ENCODE peak calls at places on chromosomes 16 and 17, in eight cellular contexts. One of them, this sample, is unnamed.

GRCh38 chr16:11597737-11598136 is 11.0 kb upstream of the LITAF start:
- DNase-seq in stimulated activated CD4-positive, alpha-beta T cell treated with anti-CD3 and anti-CD28 coated beads, Interleukin-4, amount 100 ng/mL, for 1 hour: no peak
- DNase-seq in heart right ventricle: no peak
- DNase-seq in NCI-H146: no peak
- DNase-seq in T-helper 22 cell: no peak
- DNase-seq in GM03348: no peak
- DNase-seq in bronchial epithelial cell: no peak
- DNase-seq in naive thymus-derived CD8-positive, alpha-beta T cell: no peak
- DNase-seq in this sample: no peak

GRCh38 chr17:22453181-22453580 is 760.9 kb downstream of the KCNJ18 start:
- DNase-seq in stimulated activated CD4-positive, alpha-beta T cell treated with anti-CD3 and anti-CD28 coated beads, Interleukin-4, amount 100 ng/mL, for 1 hour: no peak
- DNase-seq in heart right ventricle: no peak
- DNase-seq in NCI-H146: no peak
- DNase-seq in T-helper 22 cell: no peak
- DNase-seq in GM03348: no peak
- DNase-seq in bronchial epithelial cell: no peak
- DNase-seq in naive thymus-derived CD8-positive, alpha-beta T cell: no peak
- DNase-seq in this sample: no peak

GRCh38 chr17:7417056-7417655 is 3.0 kb upstream of the SPEM1 start:
- DNase-seq in stimulated activated CD4-positive, alpha-beta T cell treated with anti-CD3 and anti-CD28 coated beads, Interleukin-4, amount 100 ng/mL, for 1 hour: no peak
- DNase-seq in heart right ventricle: no peak
- DNase-seq in NCI-H146: no peak
- DNase-seq in T-helper 22 cell: no peak
- DNase-seq in GM03348: no peak
- DNase-seq in bronchial epithelial cell: no peak
- DNase-seq in naive thymus-derived CD8-positive, alpha-beta T cell: no peak
- DNase-seq in this sample: no peak

GRCh38 chr17:61284174-61284573 is 115.5 kb upstream of the TBX2 start:
- DNase-seq in stimulated activated CD4-positive, alpha-beta T cell treated with anti-CD3 and anti-CD28 coated beads, Interleukin-4, amount 100 ng/mL, for 1 hour: no peak
- DNase-seq in heart right ventricle: no peak
- DNase-seq in NCI-H146: no peak
- DNase-seq in T-helper 22 cell: no peak
- DNase-seq in GM03348: peak
- DNase-seq in bronchial epithelial cell: no peak
- DNase-seq in naive thymus-derived CD8-positive, alpha-beta T cell: no peak
- DNase-seq in this sample: no peak

GRCh38 chr16:69311533-69312388 is 611 bp downstream of the VPS4A start:
- DNase-seq in stimulated activated CD4-positive, alpha-beta T cell treated with anti-CD3 and anti-CD28 coated beads, Interleukin-4, amount 100 ng/mL, for 1 hour: peak
- DNase-seq in heart right ventricle: no peak
- DNase-seq in NCI-H146: no peak
- DNase-seq in T-helper 22 cell: peak
- DNase-seq in GM03348: peak
- DNase-seq in bronchial epithelial cell: peak
- DNase-seq in naive thymus-derived CD8-positive, alpha-beta T cell: no peak
- DNase-seq in this sample: peak

GRCh38 chr17:50173335-50173941 is 7.6 kb downstream of the SGCA start:
- DNase-seq in stimulated activated CD4-positive, alpha-beta T cell treated with anti-CD3 and anti-CD28 coated beads, Interleukin-4, amount 100 ng/mL, for 1 hour: no peak
- DNase-seq in heart right ventricle: peak
- DNase-seq in NCI-H146: no peak
- DNase-seq in T-helper 22 cell: no peak
- DNase-seq in GM03348: peak
- DNase-seq in bronchial epithelial cell: peak
- DNase-seq in naive thymus-derived CD8-positive, alpha-beta T cell: no peak
- DNase-seq in this sample: no peak

GRCh38 chr17:59707971-59708425 is 544 bp downstream of the VMP1 start:
- DNase-seq in stimulated activated CD4-positive, alpha-beta T cell treated with anti-CD3 and anti-CD28 coated beads, Interleukin-4, amount 100 ng/mL, for 1 hour: no peak
- DNase-seq in heart right ventricle: no peak
- DNase-seq in NCI-H146: peak
- DNase-seq in T-helper 22 cell: no peak
- DNase-seq in GM03348: peak
- DNase-seq in bronchial epithelial cell: no peak
- DNase-seq in naive thymus-derived CD8-positive, alpha-beta T cell: peak
- DNase-seq in this sample: no peak

GRCh38 chr16:74561626-74562025 is 45.3 kb downstream of the GLG1 start:
- DNase-seq in stimulated activated CD4-positive, alpha-beta T cell treated with anti-CD3 and anti-CD28 coated beads, Interleukin-4, amount 100 ng/mL, for 1 hour: no peak
- DNase-seq in heart right ventricle: no peak
- DNase-seq in NCI-H146: no peak
- DNase-seq in T-helper 22 cell: no peak
- DNase-seq in GM03348: no peak
- DNase-seq in bronchial epithelial cell: no peak
- DNase-seq in naive thymus-derived CD8-positive, alpha-beta T cell: no peak
- DNase-seq in this sample: no peak

GRCh38 chr16:68356249-68356918 is 45.6 kb downstream of the PRMT7 start:
- DNase-seq in stimulated activated CD4-positive, alpha-beta T cell treated with anti-CD3 and anti-CD28 coated beads, Interleukin-4, amount 100 ng/mL, for 1 hour: peak
- DNase-seq in heart right ventricle: no peak
- DNase-seq in NCI-H146: no peak
- DNase-seq in T-helper 22 cell: peak
- DNase-seq in GM03348: no peak
- DNase-seq in bronchial epithelial cell: no peak
- DNase-seq in naive thymus-derived CD8-positive, alpha-beta T cell: peak
- DNase-seq in this sample: no peak

GRCh38 chr17:65670667-65671371 is 109.4 kb upstream of the AXIN2 start:
- DNase-seq in stimulated activated CD4-positive, alpha-beta T cell treated with anti-CD3 and anti-CD28 coated beads, Interleukin-4, amount 100 ng/mL, for 1 hour: no peak
- DNase-seq in heart right ventricle: no peak
- DNase-seq in NCI-H146: peak
- DNase-seq in T-helper 22 cell: no peak
- DNase-seq in GM03348: no peak
- DNase-seq in bronchial epithelial cell: no peak
- DNase-seq in naive thymus-derived CD8-positive, alpha-beta T cell: no peak
- DNase-seq in this sample: no peak

GRCh38 chr16:55543470-55543869 is 23.0 kb upstream of the CAPNS2 start:
- DNase-seq in stimulated activated CD4-positive, alpha-beta T cell treated with anti-CD3 and anti-CD28 coated beads, Interleukin-4, amount 100 ng/mL, for 1 hour: no peak
- DNase-seq in heart right ventricle: no peak
- DNase-seq in NCI-H146: no peak
- DNase-seq in T-helper 22 cell: no peak
- DNase-seq in GM03348: peak
- DNase-seq in bronchial epithelial cell: peak
- DNase-seq in naive thymus-derived CD8-positive, alpha-beta T cell: no peak
- DNase-seq in this sample: no peak

GRCh38 chr17:58786586-58787295 is 31.1 kb downstream of the PPM1E start:
- DNase-seq in stimulated activated CD4-positive, alpha-beta T cell treated with anti-CD3 and anti-CD28 coated beads, Interleukin-4, amount 100 ng/mL, for 1 hour: no peak
- DNase-seq in heart right ventricle: no peak
- DNase-seq in NCI-H146: peak
- DNase-seq in T-helper 22 cell: no peak
- DNase-seq in GM03348: peak
- DNase-seq in bronchial epithelial cell: peak
- DNase-seq in naive thymus-derived CD8-positive, alpha-beta T cell: no peak
- DNase-seq in this sample: no peak

GRCh38 chr17:7856081-7856791 is 1.1 kb downstream of the NAA38 start:
- DNase-seq in stimulated activated CD4-positive, alpha-beta T cell treated with anti-CD3 and anti-CD28 coated beads, Interleukin-4, amount 100 ng/mL, for 1 hour: peak
- DNase-seq in heart right ventricle: peak
- DNase-seq in NCI-H146: no peak
- DNase-seq in T-helper 22 cell: no peak
- DNase-seq in GM03348: no peak
- DNase-seq in bronchial epithelial cell: no peak
- DNase-seq in naive thymus-derived CD8-positive, alpha-beta T cell: no peak
- DNase-seq in this sample: peak

GRCh38 chr16:57720142-57720575 is 15.4 kb upstream of the KATNB1 start:
- DNase-seq in stimulated activated CD4-positive, alpha-beta T cell treated with anti-CD3 and anti-CD28 coated beads, Interleukin-4, amount 100 ng/mL, for 1 hour: peak
- DNase-seq in heart right ventricle: peak
- DNase-seq in NCI-H146: peak
- DNase-seq in T-helper 22 cell: no peak
- DNase-seq in GM03348: peak
- DNase-seq in bronchial epithelial cell: peak
- DNase-seq in naive thymus-derived CD8-positive, alpha-beta T cell: peak
- DNase-seq in this sample: no peak

GRCh38 chr17:546456-546855 is 168.2 kb downstream of the VPS53 start:
- DNase-seq in stimulated activated CD4-positive, alpha-beta T cell treated with anti-CD3 and anti-CD28 coated beads, Interleukin-4, amount 100 ng/mL, for 1 hour: no peak
- DNase-seq in heart right ventricle: no peak
- DNase-seq in NCI-H146: no peak
- DNase-seq in T-helper 22 cell: no peak
- DNase-seq in GM03348: no peak
- DNase-seq in bronchial epithelial cell: peak
- DNase-seq in naive thymus-derived CD8-positive, alpha-beta T cell: no peak
- DNase-seq in this sample: no peak

GRCh38 chr17:50023520-50023919 is 28.5 kb upstream of the DLX3 start:
- DNase-seq in stimulated activated CD4-positive, alpha-beta T cell treated with anti-CD3 and anti-CD28 coated beads, Interleukin-4, amount 100 ng/mL, for 1 hour: no peak
- DNase-seq in heart right ventricle: no peak
- DNase-seq in NCI-H146: no peak
- DNase-seq in T-helper 22 cell: no peak
- DNase-seq in GM03348: no peak
- DNase-seq in bronchial epithelial cell: no peak
- DNase-seq in naive thymus-derived CD8-positive, alpha-beta T cell: no peak
- DNase-seq in this sample: no peak

GRCh38 chr17:77887464-77888241 is 70.8 kb upstream of the TNRC6C start:
- DNase-seq in stimulated activated CD4-positive, alpha-beta T cell treated with anti-CD3 and anti-CD28 coated beads, Interleukin-4, amount 100 ng/mL, for 1 hour: peak
- DNase-seq in heart right ventricle: peak
- DNase-seq in NCI-H146: peak
- DNase-seq in T-helper 22 cell: peak
- DNase-seq in GM03348: peak
- DNase-seq in bronchial epithelial cell: peak
- DNase-seq in naive thymus-derived CD8-positive, alpha-beta T cell: peak
- DNase-seq in this sample: peak

GRCh38 chr16:59612094-59612493 is 878.0 kb upstream of the GOT2 start:
- DNase-seq in stimulated activated CD4-positive, alpha-beta T cell treated with anti-CD3 and anti-CD28 coated beads, Interleukin-4, amount 100 ng/mL, for 1 hour: no peak
- DNase-seq in heart right ventricle: no peak
- DNase-seq in NCI-H146: no peak
- DNase-seq in T-helper 22 cell: no peak
- DNase-seq in GM03348: no peak
- DNase-seq in bronchial epithelial cell: no peak
- DNase-seq in naive thymus-derived CD8-positive, alpha-beta T cell: no peak
- DNase-seq in this sample: no peak

GRCh38 chr17:67111808-67112207 is 67.5 kb downstream of the CACNG1 start:
- DNase-seq in stimulated activated CD4-positive, alpha-beta T cell treated with anti-CD3 and anti-CD28 coated beads, Interleukin-4, amount 100 ng/mL, for 1 hour: no peak
- DNase-seq in heart right ventricle: no peak
- DNase-seq in NCI-H146: no peak
- DNase-seq in T-helper 22 cell: no peak
- DNase-seq in GM03348: no peak
- DNase-seq in bronchial epithelial cell: no peak
- DNase-seq in naive thymus-derived CD8-positive, alpha-beta T cell: no peak
- DNase-seq in this sample: no peak

GRCh38 chr17:80738406-80738805 is 193.8 kb downstream of the RPTOR start:
- DNase-seq in stimulated activated CD4-positive, alpha-beta T cell treated with anti-CD3 and anti-CD28 coated beads, Interleukin-4, amount 100 ng/mL, for 1 hour: no peak
- DNase-seq in heart right ventricle: no peak
- DNase-seq in NCI-H146: no peak
- DNase-seq in T-helper 22 cell: no peak
- DNase-seq in GM03348: no peak
- DNase-seq in bronchial epithelial cell: no peak
- DNase-seq in naive thymus-derived CD8-positive, alpha-beta T cell: no peak
- DNase-seq in this sample: no peak

GRCh38 chr16:58198022-58198683 is at the start of gene CSNK2A2:
- DNase-seq in stimulated activated CD4-positive, alpha-beta T cell treated with anti-CD3 and anti-CD28 coated beads, Interleukin-4, amount 100 ng/mL, for 1 hour: peak
- DNase-seq in heart right ventricle: peak
- DNase-seq in NCI-H146: peak
- DNase-seq in T-helper 22 cell: peak
- DNase-seq in GM03348: peak
- DNase-seq in bronchial epithelial cell: peak
- DNase-seq in naive thymus-derived CD8-positive, alpha-beta T cell: peak
- DNase-seq in this sample: peak

GRCh38 chr17:65634533-65634932 is 73.1 kb upstream of the AXIN2 start:
- DNase-seq in stimulated activated CD4-positive, alpha-beta T cell treated with anti-CD3 and anti-CD28 coated beads, Interleukin-4, amount 100 ng/mL, for 1 hour: no peak
- DNase-seq in heart right ventricle: no peak
- DNase-seq in NCI-H146: no peak
- DNase-seq in T-helper 22 cell: no peak
- DNase-seq in GM03348: no peak
- DNase-seq in bronchial epithelial cell: no peak
- DNase-seq in naive thymus-derived CD8-positive, alpha-beta T cell: no peak
- DNase-seq in this sample: no peak

GRCh38 chr17:81968396-81968745 is 7.4 kb upstream of the NOTUM start:
- DNase-seq in stimulated activated CD4-positive, alpha-beta T cell treated with anti-CD3 and anti-CD28 coated beads, Interleukin-4, amount 100 ng/mL, for 1 hour: no peak
- DNase-seq in heart right ventricle: no peak
- DNase-seq in NCI-H146: no peak
- DNase-seq in T-helper 22 cell: no peak
- DNase-seq in GM03348: no peak
- DNase-seq in bronchial epithelial cell: no peak
- DNase-seq in naive thymus-derived CD8-positive, alpha-beta T cell: no peak
- DNase-seq in this sample: no peak

GRCh38 chr16:55003306-55003705 is 72.6 kb downstream of the IRX5 start:
- DNase-seq in stimulated activated CD4-positive, alpha-beta T cell treated with anti-CD3 and anti-CD28 coated beads, Interleukin-4, amount 100 ng/mL, for 1 hour: no peak
- DNase-seq in heart right ventricle: no peak
- DNase-seq in NCI-H146: no peak
- DNase-seq in T-helper 22 cell: no peak
- DNase-seq in GM03348: no peak
- DNase-seq in bronchial epithelial cell: no peak
- DNase-seq in naive thymus-derived CD8-positive, alpha-beta T cell: no peak
- DNase-seq in this sample: no peak

GRCh38 chr17:2171725-2172446 is 117.0 kb downstream of the HIC1 start:
- DNase-seq in stimulated activated CD4-positive, alpha-beta T cell treated with anti-CD3 and anti-CD28 coated beads, Interleukin-4, amount 100 ng/mL, for 1 hour: no peak
- DNase-seq in heart right ventricle: peak
- DNase-seq in NCI-H146: no peak
- DNase-seq in T-helper 22 cell: no peak
- DNase-seq in GM03348: peak
- DNase-seq in bronchial epithelial cell: peak
- DNase-seq in naive thymus-derived CD8-positive, alpha-beta T cell: no peak
- DNase-seq in this sample: peak

GRCh38 chr16:67244387-67245188 is 2.7 kb downstream of the FHOD1 start:
- DNase-seq in stimulated activated CD4-positive, alpha-beta T cell treated with anti-CD3 and anti-CD28 coated beads, Interleukin-4, amount 100 ng/mL, for 1 hour: peak
- DNase-seq in heart right ventricle: peak
- DNase-seq in NCI-H146: no peak
- DNase-seq in T-helper 22 cell: peak
- DNase-seq in GM03348: peak
- DNase-seq in bronchial epithelial cell: peak
- DNase-seq in naive thymus-derived CD8-positive, alpha-beta T cell: peak
- DNase-seq in this sample: peak

GRCh38 chr17:17025621-17026020 is 16.6 kb upstream of the MPRIP start:
- DNase-seq in stimulated activated CD4-positive, alpha-beta T cell treated with anti-CD3 and anti-CD28 coated beads, Interleukin-4, amount 100 ng/mL, for 1 hour: no peak
- DNase-seq in heart right ventricle: no peak
- DNase-seq in NCI-H146: no peak
- DNase-seq in T-helper 22 cell: no peak
- DNase-seq in GM03348: no peak
- DNase-seq in bronchial epithelial cell: no peak
- DNase-seq in naive thymus-derived CD8-positive, alpha-beta T cell: no peak
- DNase-seq in this sample: no peak

GRCh38 chr16:6725634-6726331 is 606.9 kb upstream of the RBFOX1 start:
- DNase-seq in stimulated activated CD4-positive, alpha-beta T cell treated with anti-CD3 and anti-CD28 coated beads, Interleukin-4, amount 100 ng/mL, for 1 hour: no peak
- DNase-seq in heart right ventricle: no peak
- DNase-seq in NCI-H146: peak
- DNase-seq in T-helper 22 cell: no peak
- DNase-seq in GM03348: no peak
- DNase-seq in bronchial epithelial cell: no peak
- DNase-seq in naive thymus-derived CD8-positive, alpha-beta T cell: no peak
- DNase-seq in this sample: no peak

GRCh38 chr17:79905832-79906231 is 66.6 kb upstream of the CBX4 start:
- DNase-seq in stimulated activated CD4-positive, alpha-beta T cell treated with anti-CD3 and anti-CD28 coated beads, Interleukin-4, amount 100 ng/mL, for 1 hour: no peak
- DNase-seq in heart right ventricle: no peak
- DNase-seq in NCI-H146: peak
- DNase-seq in T-helper 22 cell: no peak
- DNase-seq in GM03348: no peak
- DNase-seq in bronchial epithelial cell: peak
- DNase-seq in naive thymus-derived CD8-positive, alpha-beta T cell: no peak
- DNase-seq in this sample: no peak

GRCh38 chr17:68704897-68705296 is 103.7 kb upstream of the FAM20A start:
- DNase-seq in stimulated activated CD4-positive, alpha-beta T cell treated with anti-CD3 and anti-CD28 coated beads, Interleukin-4, amount 100 ng/mL, for 1 hour: no peak
- DNase-seq in heart right ventricle: no peak
- DNase-seq in NCI-H146: no peak
- DNase-seq in T-helper 22 cell: no peak
- DNase-seq in GM03348: peak
- DNase-seq in bronchial epithelial cell: no peak
- DNase-seq in naive thymus-derived CD8-positive, alpha-beta T cell: no peak
- DNase-seq in this sample: no peak

GRCh38 chr17:78377858-78378224 is 608 bp upstream of the PGS1 start:
- DNase-seq in stimulated activated CD4-positive, alpha-beta T cell treated with anti-CD3 and anti-CD28 coated beads, Interleukin-4, amount 100 ng/mL, for 1 hour: no peak
- DNase-seq in heart right ventricle: peak
- DNase-seq in NCI-H146: no peak
- DNase-seq in T-helper 22 cell: no peak
- DNase-seq in GM03348: no peak
- DNase-seq in bronchial epithelial cell: no peak
- DNase-seq in naive thymus-derived CD8-positive, alpha-beta T cell: no peak
- DNase-seq in this sample: no peak

GRCh38 chr17:38447502-38448095 is 19.3 kb downstream of the ARHGAP23 start:
- DNase-seq in stimulated activated CD4-positive, alpha-beta T cell treated with anti-CD3 and anti-CD28 coated beads, Interleukin-4, amount 100 ng/mL, for 1 hour: no peak
- DNase-seq in heart right ventricle: no peak
- DNase-seq in NCI-H146: no peak
- DNase-seq in T-helper 22 cell: no peak
- DNase-seq in GM03348: no peak
- DNase-seq in bronchial epithelial cell: no peak
- DNase-seq in naive thymus-derived CD8-positive, alpha-beta T cell: no peak
- DNase-seq in this sample: no peak

GRCh38 chr16:4407543-4408322 is 8.7 kb downstream of the CORO7 start:
- DNase-seq in stimulated activated CD4-positive, alpha-beta T cell treated with anti-CD3 and anti-CD28 coated beads, Interleukin-4, amount 100 ng/mL, for 1 hour: no peak
- DNase-seq in heart right ventricle: no peak
- DNase-seq in NCI-H146: no peak
- DNase-seq in T-helper 22 cell: no peak
- DNase-seq in GM03348: no peak
- DNase-seq in bronchial epithelial cell: no peak
- DNase-seq in naive thymus-derived CD8-positive, alpha-beta T cell: no peak
- DNase-seq in this sample: peak

GRCh38 chr17:927611-928461 is 51.7 kb downstream of the NXN start:
- DNase-seq in stimulated activated CD4-positive, alpha-beta T cell treated with anti-CD3 and anti-CD28 coated beads, Interleukin-4, amount 100 ng/mL, for 1 hour: no peak
- DNase-seq in heart right ventricle: no peak
- DNase-seq in NCI-H146: no peak
- DNase-seq in T-helper 22 cell: no peak
- DNase-seq in GM03348: peak
- DNase-seq in bronchial epithelial cell: peak
- DNase-seq in naive thymus-derived CD8-positive, alpha-beta T cell: no peak
- DNase-seq in this sample: peak